ENCODE peak calls at places on chromosomes 16 and 17, in five cellular contexts. E, X, V, W and Y are unnamed samples.

GRCh38 chr16:16014329-16015224 is 65.2 kb downstream of the ABCC1 start:
- DNase-seq in X (no peak), W (no peak), E (no peak), V (no peak), Y (no peak)

GRCh38 chr17:30552994-30553565 is 75.9 kb downstream of the GOSR1 start:
- DNase-seq in E (no peak), V (no peak), X (peak; percentile 26), W (no peak), Y (no peak)

GRCh38 chr17:31416503-31416923 is 25.0 kb downstream of the RAB11FIP4 start:
- DNase-seq in W (no peak), X (no peak), V (no peak), E (no peak), Y (no peak)

GRCh38 chr17:8436169-8436932 is 667 bp downstream of the NDEL1 start:
- DNase-seq in X (peak; percentile 90), E (peak; percentile 46), W (peak; percentile 19), V (no peak), Y (no peak)

GRCh38 chr17:10729334-10730193 is at the start of gene TMEM220:
- DNase-seq in X (peak; percentile 92), V (no peak), E (peak; percentile 27), W (no peak), Y (peak; percentile 36)

GRCh38 chr17:32757963-32758362 is 119.0 kb downstream of the MYO1D start:
- DNase-seq in W (no peak), X (no peak), V (no peak), E (no peak), Y (no peak)

GRCh38 chr16:28863929-28864886 is 565 bp downstream of the SH2B1 start:
- DNase-seq in W (no peak), E (peak; percentile 34), V (no peak), X (no peak), Y (peak; percentile 29)

GRCh38 chr16:74740795-74741304 is 33.8 kb downstream of the FA2H start:
- DNase-seq in X (no peak), W (peak; percentile 75), E (no peak), V (no peak), Y (no peak)

GRCh38 chr17:50687200-50688066 is 20.3 kb downstream of the ANKRD40 start:
- DNase-seq in V (no peak), W (no peak), X (peak; percentile 63), E (no peak), Y (peak; percentile 79)

GRCh38 chr16:48359983-48360382 is 25.2 kb downstream of the SIAH1 start:
- DNase-seq in X (no peak), V (no peak), W (no peak), E (no peak), Y (no peak)

GRCh38 chr17:6453279-6454024 is 9.2 kb downstream of the PIMREG start:
- DNase-seq in W (no peak), X (peak; percentile 58), V (no peak), E (no peak), Y (no peak)

GRCh38 chr16:30758988-30759461 is 2.8 kb downstream of the CFAP119 start:
- DNase-seq in X (peak; percentile 64), W (no peak), V (peak; percentile 54), E (no peak), Y (no peak)

GRCh38 chr16:30761427-30761927 is 385 bp downstream of the CFAP119 start:
- DNase-seq in W (no peak), E (no peak), V (no peak), X (peak; percentile 70), Y (no peak)

GRCh38 chr16:30760577-30761426 is 1.1 kb downstream of the CFAP119 start:
- DNase-seq in V (no peak), E (no peak), W (no peak), X (no peak), Y (no peak)

GRCh38 chr16:30761928-30762902 is at the start of the genes CFAP119 and RNF40:
- DNase-seq in W (peak; percentile 96), E (peak; percentile 99), V (peak; percentile 95), X (peak; percentile 97), Y (peak; percentile 97)

DNA sequence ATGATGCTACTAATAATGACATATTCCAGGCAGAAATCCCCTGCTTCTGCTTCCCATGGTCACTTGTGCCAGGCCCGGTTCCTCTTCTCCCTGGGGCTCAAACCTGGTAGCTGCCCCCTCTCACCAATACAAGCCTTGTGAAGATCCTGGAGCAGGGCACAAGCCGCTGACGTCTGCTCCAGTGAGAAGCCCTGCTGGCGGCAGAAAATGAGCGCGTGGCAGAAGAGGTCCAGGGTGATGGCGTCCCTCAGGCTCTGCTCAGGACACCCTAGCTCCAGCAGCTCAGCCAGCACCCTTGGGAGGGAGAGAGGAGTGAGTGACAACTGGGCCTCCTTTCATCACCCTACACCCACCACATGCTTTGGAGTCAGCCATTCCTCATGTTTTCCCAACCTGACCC is 1.7 kb downstream of the CFAP119 start:
- DNase-seq in W (no peak), V (peak; percentile 65), X (peak; percentile 52), E (no peak), Y (no peak)
- H3K4me3 ChIP-seq in W (no peak overlapping the region), V (peak overlapping the region; percentile 89), X (no peak overlapping the region), E (no peak overlapping the region), Y (no peak overlapping the region)

DNA sequence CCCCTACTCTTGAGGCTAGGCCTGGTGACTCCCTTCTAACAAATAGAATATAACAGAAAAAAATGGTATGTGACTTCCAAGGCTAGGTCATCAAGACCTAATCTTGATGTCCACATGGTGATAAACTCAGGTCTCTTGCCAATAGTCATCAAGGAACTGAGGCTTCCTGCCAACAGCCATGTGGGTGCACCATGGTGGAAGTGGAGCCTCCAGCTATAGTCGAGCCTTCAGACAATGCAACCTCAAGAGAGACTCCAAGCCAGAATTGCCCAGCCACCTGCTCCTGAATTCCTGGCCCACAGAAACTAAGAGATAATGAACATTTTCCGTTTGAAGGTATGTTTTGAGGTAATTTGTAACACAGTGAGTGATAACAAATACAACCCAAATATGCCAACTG is 55.9 kb upstream of the SREBF1 start:
- DNase-seq in E (no peak), V (no peak), W (no peak), X (no peak), Y (no peak)
- TF ChIP-seq CTCF in E (no peak), V (no peak), W (no peak), X (no peak), Y (no peak)

DNA sequence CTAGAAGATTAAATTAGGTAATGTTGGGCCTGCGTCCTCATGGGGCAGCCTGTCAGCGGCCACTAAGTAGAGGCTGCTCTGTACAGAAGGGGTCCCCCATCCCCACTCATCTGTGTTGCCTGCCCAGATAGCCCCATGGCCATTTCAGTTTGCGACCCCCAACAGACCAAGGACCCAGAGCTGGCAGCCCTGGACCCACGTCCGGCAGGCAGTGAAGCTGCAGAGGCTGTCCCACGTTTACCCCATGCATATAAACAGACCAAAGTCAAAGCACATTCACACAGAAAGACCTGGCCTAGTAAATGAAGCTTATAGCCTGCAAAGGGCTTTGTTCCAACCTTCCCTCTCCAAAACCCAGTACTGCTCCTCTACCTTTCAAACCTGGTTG is 4.6 kb downstream of the PDF start:
- DNase-seq in E (no peak), V (no peak), X (no peak), W (no peak), Y (no peak)
- H3K4me3 ChIP-seq in E (no peak overlapping the region), V (no peak overlapping the region), X (no peak overlapping the region), W (no peak overlapping the region), Y (no peak overlapping the region)

GRCh38 chr16:67544329-67544841 is 15.8 kb downstream of the RIPOR1 start:
- DNase-seq in X (peak; percentile 54), E (no peak), W (no peak), V (no peak), Y (no peak)
- TF ChIP-seq CTCF in X (peak; percentile 11), E (peak; percentile 30), W (no peak), V (no peak), Y (no peak)

DNA sequence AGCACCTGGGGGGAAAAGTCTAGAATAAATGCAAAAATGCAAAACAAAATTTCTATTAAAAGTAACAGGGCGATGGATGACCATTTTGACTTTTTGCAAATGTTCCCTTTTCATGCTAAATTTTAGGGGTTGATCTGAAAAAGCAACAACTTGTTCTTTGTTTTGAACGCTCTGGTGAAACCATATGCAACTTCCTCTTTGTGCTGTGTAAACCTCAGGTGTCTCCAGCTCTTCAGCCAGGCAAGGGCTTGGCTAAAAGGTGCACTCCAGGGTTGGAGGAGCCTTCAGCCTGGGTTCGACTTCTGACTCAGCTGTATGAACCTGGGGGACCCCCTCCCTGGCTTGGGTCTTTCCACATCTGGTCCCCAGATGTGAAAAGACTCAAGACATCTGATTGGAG is 9.5 kb downstream of the IRF8 start:
- DNase-seq in W (no peak), V (no peak), E (no peak), X (no peak), Y (no peak)
- H3K4me3 ChIP-seq in W (no peak overlapping the region), V (no peak overlapping the region), E (no peak overlapping the region), X (no peak overlapping the region), Y (no peak overlapping the region)